ENCODE peak calls at places on chromosome 22, in seven cellular contexts. I, G, J, D, B, V and H are unnamed samples.
A peak's percentile ranks its signal among the peaks of the same experiment; 100 is the strongest.

GRCh38 chr22:45163074-45163416 is 680 bp upstream of the NUP50 start:
- DNase-seq in I (no peak), G (peak; percentile 79), J (no peak), D (peak; percentile 36), B (peak; percentile 71), V (no peak), H (peak; percentile 57)

GRCh38 chr22:28855355-28856094 is 27.8 kb upstream of the ZNRF3 start:
- DNase-seq in I (peak; percentile 37), G (peak; percentile 84), J (peak; percentile 27), D (peak; percentile 69), B (peak; percentile 68), V (peak; percentile 23), H (peak; percentile 73)

GRCh38 chr22:37420656-37421467 is 6.4 kb downstream of the ELFN2 start:
- DNase-seq in I (no peak), G (no peak), J (no peak), D (no peak), B (no peak), V (peak; percentile 23), H (peak; percentile 40)

GRCh38 chr22:49856766-49857618 is 3.3 kb downstream of the ZBED4 start:
- DNase-seq in I (no peak), G (no peak), J (no peak), D (no peak), B (no peak), V (no peak), H (no peak)

GRCh38 chr22:31898911-31899310 is 45.4 kb upstream of the YWHAH start:
- DNase-seq in I (no peak), G (no peak), J (no peak), D (no peak), B (no peak), V (no peak), H (no peak)

GRCh38 chr22:49577168-49578060 is 250.3 kb downstream of the BRD1 start:
- DNase-seq in I (no peak), G (no peak), J (no peak), D (no peak), B (peak; percentile 45), V (no peak), H (no peak)

GRCh38 chr22:27133951-27134664 is 476.7 kb downstream of the MIAT start:
- DNase-seq in I (peak; percentile 89), G (peak; percentile 72), J (peak; percentile 9), D (no peak), B (peak; percentile 85), V (peak; percentile 56), H (peak; percentile 93)

GRCh38 chr22:42336527-42337227 is 66.2 kb upstream of the TCF20 start:
- DNase-seq in I (no peak), G (no peak), J (no peak), D (no peak), B (no peak), V (no peak), H (no peak)

GRCh38 chr22:48261048-48261621 is 1498.7 kb downstream of the TBC1D22A start:
- DNase-seq in I (no peak), G (no peak), J (no peak), D (no peak), B (no peak), V (no peak), H (no peak)

GRCh38 chr22:41523464-41524221 is 20.6 kb downstream of the POLR3H start:
- DNase-seq in I (no peak), G (peak; percentile 42), J (no peak), D (no peak), B (no peak), V (no peak), H (no peak)